ENCODE peak calls at places on chromosomes 4 and X, in six cellular contexts. O, Z, L, R, P and Y are unnamed samples.

GRCh38 chr4:182894681-182895275 is 22.4 kb downstream of the DCTD start:
- DNase-seq in O (no peak), Z (no peak), L (no peak), P (no peak), R (no peak), Y (no peak)

GRCh38 chrX:100649550-100650356 is 5.8 kb downstream of the SRPX2 start:
- DNase-seq in L (no peak), O (no peak), Z (peak), P (peak), R (peak), Y (peak)

GRCh38 chr4:105603158-105603557 is 50.7 kb downstream of the ARHGEF38 start:
- DNase-seq in R (no peak), Z (no peak), O (no peak), L (no peak), P (no peak), Y (no peak)

GRCh38 chrX:77440310-77440709 is 6.9 kb upstream of the FGF16 start:
- DNase-seq in O (no peak), P (peak), Z (no peak), L (no peak), R (no peak), Y (no peak)

GRCh38 chr4:6969826-6970800 is 60.5 kb downstream of the TBC1D14 start:
- DNase-seq in L (no peak), O (no peak), Z (no peak), R (no peak), P (no peak), Y (no peak)

GRCh38 chr4:153267013-153267412 is 62.8 kb downstream of the TRIM2 start:
- DNase-seq in R (no peak), Z (peak), O (no peak), L (no peak), P (no peak), Y (no peak)

GRCh38 chr4:31246856-31247255 is 526.7 kb downstream of the PCDH7 start:
- DNase-seq in P (no peak), L (no peak), R (no peak), Z (no peak), O (no peak), Y (no peak)

GRCh38 chrX:19627533-19627932 is 112.2 kb upstream of the MAP3K15 start:
- DNase-seq in L (no peak), P (peak), R (peak), Z (no peak), O (no peak), Y (no peak)

GRCh38 chr4:158965208-158965607 is 137.7 kb upstream of the RAPGEF2 start:
- DNase-seq in O (no peak), P (no peak), Z (no peak), R (no peak), L (no peak), Y (no peak)

GRCh38 chrX:154021131-154021611 is 1.5 kb upstream of the IRAK1 start:
- DNase-seq in Z (no peak), P (peak), R (peak), O (no peak), L (no peak), Y (no peak)

GRCh38 chr4:139735381-139736256 is 70.0 kb downstream of the MGST2 start:
- DNase-seq in R (peak), Z (no peak), P (peak), L (no peak), O (no peak), Y (peak)

GRCh38 chrX:38458071-38458470 is 103.3 kb upstream of the TSPAN7 start:
- DNase-seq in L (no peak), R (no peak), O (no peak), P (no peak), Z (no peak), Y (no peak)

GRCh38 chr4:16226816-16227461 is 668 bp upstream of the TAPT1 start:
- DNase-seq in P (peak), O (peak), L (peak), R (peak), Z (no peak), Y (peak)

GRCh38 chrX:34586936-34587335 is 70.1 kb downstream of the TMEM47 start:
- DNase-seq in Z (no peak), P (no peak), L (no peak), R (no peak), O (no peak), Y (no peak)